ENCODE peak calls at places on chromosome 5, in nine cellular contexts. G is body of pancreas, L is Peyer's patch, K is endothelial cell of umbilical vein, J is ovary, A is sigmoid colon, O is A549, F is breast epithelium, V is adrenal gland. P is an unnamed sample.

GRCh38 chr5:78984020-78984610 is 995 bp downstream of the ARSB start:
- DNase-seq in V (no peak), O (no peak), F (no peak), L (no peak), K (peak; percentile 73), G (no peak), J (no peak), A (no peak), P (no peak)

GRCh38 chr5:10801931-10802674 is 41.1 kb upstream of the DAP start:
- DNase-seq in K (peak; percentile 8), V (peak; percentile 36), A (no peak), L (no peak), F (no peak), G (peak; percentile 17), O (peak; percentile 15), J (no peak), P (no peak)

GRCh38 chr5:39341934-39342333 is 22.4 kb downstream of the C9 start:
- DNase-seq in V (no peak), L (no peak), F (no peak), J (no peak), K (no peak), G (no peak), O (no peak), A (no peak), P (no peak)

GRCh38 chr5:159017787-159018186 is 81.9 kb downstream of the EBF1 start:
- DNase-seq in K (peak; percentile 72), L (no peak), O (peak; percentile 47), A (peak; percentile 79), J (peak; percentile 74), V (peak; percentile 49), G (peak; percentile 15), F (no peak), P (peak; percentile 39)

GRCh38 chr5:34013547-34013946 is 5.7 kb upstream of the AMACR start:
- DNase-seq in J (no peak), K (no peak), V (no peak), L (no peak), A (no peak), O (no peak), G (no peak), F (no peak), P (no peak)

GRCh38 chr5:13212843-13213242 is 731.6 kb downstream of the DNAH5 start:
- DNase-seq in L (no peak), O (no peak), A (no peak), G (no peak), F (no peak), K (no peak), V (no peak), J (no peak), P (no peak)

GRCh38 chr5:132266031-132266835 is 8.7 kb downstream of the PDLIM4 start:
- DNase-seq in A (no peak), O (no peak), K (no peak), V (no peak), G (no peak), L (no peak), F (no peak), J (no peak), P (peak; percentile 5)

GRCh38 chr5:179806250-179807045 is at the start of gene MGAT4B:
- DNase-seq in L (peak; percentile 90), F (peak; percentile 72), K (peak; percentile 68), J (peak; percentile 72), G (peak; percentile 85), A (peak; percentile 86), O (peak; percentile 78), V (peak; percentile 78), P (peak; percentile 57)

GRCh38 chr5:169970911-169971436 is 9.3 kb downstream of the INSYN2B start:
- DNase-seq in J (no peak), O (peak; percentile 78), L (no peak), F (no peak), V (peak; percentile 49), K (peak; percentile 85), A (no peak), G (no peak), P (no peak)

GRCh38 chr5:56534102-56534501 is 281.2 kb upstream of the MAP3K1 start:
- DNase-seq in J (no peak), A (no peak), G (peak; percentile 14), F (no peak), L (no peak), K (no peak), O (peak; percentile 43), V (peak; percentile 10), P (no peak)

GRCh38 chr5:151204051-151204450 is 19.8 kb downstream of the CCDC69 start:
- DNase-seq in L (no peak), A (no peak), K (no peak), J (no peak), O (no peak), V (no peak), F (no peak), G (no peak), P (no peak)

GRCh38 chr5:60487466-60487865 is 212.5 kb downstream of the DEPDC1B start:
- DNase-seq in G (no peak), L (no peak), K (no peak), J (no peak), O (peak; percentile 75), V (no peak), F (no peak), A (no peak), P (no peak)

GRCh38 chr5:116137544-116138378 is 52.9 kb downstream of the COMMD10 start:
- DNase-seq in V (no peak), J (no peak), L (no peak), K (peak; percentile 71), G (no peak), A (no peak), F (no peak), O (peak; percentile 41), P (peak; percentile 25)

GRCh38 chr5:16943846-16944675 is 8.0 kb upstream of the MYO10 start:
- DNase-seq in F (no peak), G (no peak), V (no peak), O (no peak), J (no peak), A (no peak), L (no peak), K (no peak), P (no peak)

GRCh38 chr5:153939101-153939500 is 99.6 kb downstream of the FAM114A2 start:
- DNase-seq in V (no peak), G (no peak), F (no peak), O (no peak), A (no peak), J (no peak), L (no peak), K (no peak), P (no peak)

GRCh38 chr5:153941265-153941664 is 97.4 kb downstream of the FAM114A2 start:
- DNase-seq in A (no peak), F (no peak), L (no peak), V (no peak), G (no peak), K (no peak), O (no peak), J (no peak), P (no peak)

GRCh38 chr5:153938131-153938842 is 100.4 kb downstream of the FAM114A2 start:
- DNase-seq in G (no peak), O (no peak), F (no peak), A (no peak), V (no peak), J (no peak), L (no peak), K (no peak), P (no peak)

GRCh38 chr5:153937661-153938060 is 101.0 kb downstream of the FAM114A2 start:
- DNase-seq in J (no peak), O (no peak), A (no peak), F (no peak), G (no peak), V (no peak), K (no peak), L (no peak), P (no peak)
- H3K9me3 ChIP-seq in J (no peaks in the 10 kb centered on the region), O (peaks cover 28% of the 10 kb centered on the region), A (peaks cover 15% of the 10 kb centered on the region), F (peaks cover 40% of the 10 kb centered on the region), G (no peaks in the 10 kb centered on the region), V (no peaks in the 10 kb centered on the region), K (no peaks in the 10 kb centered on the region), L (no peaks in the 10 kb centered on the region), P (peaks cover 12% of the 10 kb centered on the region)

GRCh38 chr5:128631771-128632170 is 93.7 kb upstream of the FBN2 start:
- DNase-seq in J (no peak), K (no peak), G (no peak), L (no peak), O (no peak), A (no peak), F (no peak), V (no peak), P (no peak)

GRCh38 chr5:128635379-128635778 is 97.3 kb upstream of the FBN2 start:
- DNase-seq in V (no peak), O (no peak), G (peak; percentile 22), L (no peak), J (no peak), K (no peak), A (no peak), F (no peak), P (no peak)

GRCh38 chr5:128632264-128632663 is 94.2 kb upstream of the FBN2 start:
- DNase-seq in K (peak; percentile 57), F (no peak), G (no peak), A (no peak), O (peak; percentile 20), L (no peak), V (no peak), J (no peak), P (no peak)

DNA sequence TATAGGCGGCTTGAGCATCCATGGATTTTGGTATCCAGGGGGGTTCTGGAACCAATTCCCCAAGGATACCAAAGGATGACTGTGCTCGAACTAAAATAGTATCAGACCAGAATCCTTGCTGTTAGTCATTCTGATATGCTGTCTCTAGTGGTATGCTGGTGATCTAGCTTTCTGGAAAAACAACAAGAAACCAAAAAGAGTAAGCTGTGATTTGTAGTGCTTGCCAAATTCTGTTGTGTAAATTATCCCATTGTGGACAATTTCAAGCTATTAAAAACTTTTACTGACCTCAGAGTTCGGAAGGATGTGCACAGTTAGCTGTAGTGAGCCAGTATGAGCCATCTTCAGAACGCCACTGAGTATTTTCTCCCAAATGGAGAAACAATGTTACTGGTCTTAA is 99.0 kb upstream of the FBN2 start:
- DNase-seq in K (no peak), A (no peak), G (no peak), F (no peak), O (no peak), L (no peak), J (no peak), V (no peak), P (no peak)
- H3K4me3 ChIP-seq in K (no peak overlapping the region), A (no peak overlapping the region), G (no peak overlapping the region), F (no peak overlapping the region), O (no peak overlapping the region), L (no peak overlapping the region), J (no peak overlapping the region), V (no peak overlapping the region), P (no peak overlapping the region)

GRCh38 chr5:65197899-65198776 is 283.6 kb downstream of the ADAMTS6 start:
- DNase-seq in G (no peak), K (no peak), F (no peak), L (no peak), A (no peak), O (no peak), J (no peak), V (no peak), P (no peak)
- TF ChIP-seq POLR2A in G (no peak), K (no peak), F (no peak), L (no peak), A (no peak), O (no peak), J (no peak), V (no peak), P (no peak)

DNA sequence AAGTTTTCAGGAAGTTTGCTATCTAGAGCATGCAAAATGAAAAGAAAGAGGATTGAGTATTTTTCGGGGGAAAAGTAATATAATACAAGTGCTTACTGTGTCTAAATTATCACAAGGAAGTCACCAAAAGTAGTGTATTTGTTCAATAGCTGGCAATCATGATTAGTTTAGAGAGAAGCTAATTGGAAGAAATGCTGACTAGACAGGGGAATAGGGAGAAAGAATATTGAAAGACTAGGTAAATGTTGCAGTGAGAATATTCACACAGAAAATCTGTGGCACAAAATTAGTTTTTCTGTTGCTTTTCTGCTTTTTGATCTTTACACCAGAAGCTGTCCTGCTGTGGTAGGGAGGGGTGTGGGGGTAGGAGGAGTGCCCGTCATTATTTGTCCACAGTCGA is 238.7 kb downstream of the MARCHF11 start:
- DNase-seq in F (no peak), K (no peak), V (no peak), J (no peak), O (no peak), G (no peak), A (no peak), L (no peak), P (no peak)
- H3K9me3 ChIP-seq in F (peaks cover 3% of the 10 kb centered on the region), K (no peaks in the 10 kb centered on the region), V (no peaks in the 10 kb centered on the region), J (no peaks in the 10 kb centered on the region), O (no peaks in the 10 kb centered on the region), G (no peaks in the 10 kb centered on the region), A (no peaks in the 10 kb centered on the region), L (no peaks in the 10 kb centered on the region), P (peaks cover 4% of the 10 kb centered on the region)

P was measured in tibial nerve.